ENCODE peak calls at places on chromosomes 16 and 17, in eight cellular contexts. One of them, this sample, is unnamed.

GRCh38 chr16:49703494-49703893 is 152.4 kb downstream of the ZNF423 start:
- DNase-seq in D721Med: no peak
- DNase-seq in mesendoderm: no peak
- DNase-seq in cardiac muscle cell: no peak
- DNase-seq in H9: no peak
- DNase-seq in transverse colon: no peak
- DNase-seq in heart right ventricle: no peak
- DNase-seq in stimulated activated CD4-positive, alpha-beta T cell treated with anti-CD3 and anti-CD28 coated beads, TNF-alpha, amount 100 ng/mL, for 48 hours: no peak
- DNase-seq in this sample: no peak

GRCh38 chr17:57697891-57698708 is 47.0 kb downstream of the CCDC182 start:
- DNase-seq in D721Med: no peak
- DNase-seq in cardiac muscle cell: no peak
- DNase-seq in H9: no peak
- DNase-seq in stimulated activated CD4-positive, alpha-beta T cell treated with anti-CD3 and anti-CD28 coated beads, TNF-alpha, amount 100 ng/mL, for 48 hours: no peak
- DNase-seq in transverse colon: no peak
- DNase-seq in heart right ventricle: no peak
- DNase-seq in mesendoderm: peak; percentile 75
- DNase-seq in this sample: no peak

GRCh38 chr17:71496552-71496951 is 624.3 kb upstream of the SOX9 start:
- DNase-seq in cardiac muscle cell: no peak
- DNase-seq in transverse colon: no peak
- DNase-seq in stimulated activated CD4-positive, alpha-beta T cell treated with anti-CD3 and anti-CD28 coated beads, TNF-alpha, amount 100 ng/mL, for 48 hours: no peak
- DNase-seq in D721Med: no peak
- DNase-seq in H9: no peak
- DNase-seq in heart right ventricle: no peak
- DNase-seq in mesendoderm: no peak
- DNase-seq in this sample: no peak

GRCh38 chr17:48207776-48208175 is 100.2 kb downstream of the SNX11 start:
- DNase-seq in cardiac muscle cell: no peak
- DNase-seq in transverse colon: no peak
- DNase-seq in H9: no peak
- DNase-seq in stimulated activated CD4-positive, alpha-beta T cell treated with anti-CD3 and anti-CD28 coated beads, TNF-alpha, amount 100 ng/mL, for 48 hours: no peak
- DNase-seq in heart right ventricle: no peak
- DNase-seq in mesendoderm: no peak
- DNase-seq in D721Med: no peak
- DNase-seq in this sample: no peak

GRCh38 chr16:65178151-65178550 is 56.3 kb upstream of the CDH11 start:
- DNase-seq in mesendoderm: no peak
- DNase-seq in H9: no peak
- DNase-seq in heart right ventricle: no peak
- DNase-seq in cardiac muscle cell: peak; percentile 13
- DNase-seq in stimulated activated CD4-positive, alpha-beta T cell treated with anti-CD3 and anti-CD28 coated beads, TNF-alpha, amount 100 ng/mL, for 48 hours: no peak
- DNase-seq in transverse colon: no peak
- DNase-seq in D721Med: no peak
- DNase-seq in this sample: no peak

GRCh38 chr17:189444-189843 is 8.0 kb upstream of the DOC2B start:
- DNase-seq in transverse colon: no peak
- DNase-seq in heart right ventricle: no peak
- DNase-seq in D721Med: no peak
- DNase-seq in stimulated activated CD4-positive, alpha-beta T cell treated with anti-CD3 and anti-CD28 coated beads, TNF-alpha, amount 100 ng/mL, for 48 hours: no peak
- DNase-seq in cardiac muscle cell: no peak
- DNase-seq in mesendoderm: no peak
- DNase-seq in H9: no peak
- DNase-seq in this sample: no peak

GRCh38 chr17:75896360-75897075 is at the start of gene TRIM65:
- DNase-seq in transverse colon: peak; percentile 88
- DNase-seq in cardiac muscle cell: peak; percentile 82
- DNase-seq in mesendoderm: peak; percentile 88
- DNase-seq in heart right ventricle: peak; percentile 85
- DNase-seq in D721Med: peak; percentile 92
- DNase-seq in stimulated activated CD4-positive, alpha-beta T cell treated with anti-CD3 and anti-CD28 coated beads, TNF-alpha, amount 100 ng/mL, for 48 hours: peak; percentile 68
- DNase-seq in H9: peak; percentile 88
- DNase-seq in this sample: peak; percentile 99

GRCh38 chr16:88382491-88383400 is at the start of gene ZNF469:
- DNase-seq in H9: no peak
- DNase-seq in D721Med: no peak
- DNase-seq in cardiac muscle cell: peak; percentile 50
- DNase-seq in stimulated activated CD4-positive, alpha-beta T cell treated with anti-CD3 and anti-CD28 coated beads, TNF-alpha, amount 100 ng/mL, for 48 hours: no peak
- DNase-seq in heart right ventricle: no peak
- DNase-seq in transverse colon: no peak
- DNase-seq in mesendoderm: no peak
- DNase-seq in this sample: peak; percentile 93

GRCh38 chr16:54511181-54511731 is 224.7 kb upstream of the IRX3 start:
- DNase-seq in heart right ventricle: no peak
- DNase-seq in H9: no peak
- DNase-seq in D721Med: no peak
- DNase-seq in transverse colon: no peak
- DNase-seq in stimulated activated CD4-positive, alpha-beta T cell treated with anti-CD3 and anti-CD28 coated beads, TNF-alpha, amount 100 ng/mL, for 48 hours: no peak
- DNase-seq in mesendoderm: peak; percentile 34
- DNase-seq in cardiac muscle cell: peak; percentile 59
- DNase-seq in this sample: no peak

GRCh38 chr16:69182730-69183416 is 4.1 kb upstream of the SNTB2 start:
- DNase-seq in D721Med: no peak
- DNase-seq in mesendoderm: no peak
- DNase-seq in H9: no peak
- DNase-seq in heart right ventricle: no peak
- DNase-seq in stimulated activated CD4-positive, alpha-beta T cell treated with anti-CD3 and anti-CD28 coated beads, TNF-alpha, amount 100 ng/mL, for 48 hours: no peak
- DNase-seq in cardiac muscle cell: no peak
- DNase-seq in transverse colon: no peak
- DNase-seq in this sample: no peak

GRCh38 chr17:41532947-41533570 is 5.0 kb upstream of the KRT19 start:
- DNase-seq in H9: no peak
- DNase-seq in cardiac muscle cell: no peak
- DNase-seq in transverse colon: no peak
- DNase-seq in D721Med: no peak
- DNase-seq in heart right ventricle: no peak
- DNase-seq in stimulated activated CD4-positive, alpha-beta T cell treated with anti-CD3 and anti-CD28 coated beads, TNF-alpha, amount 100 ng/mL, for 48 hours: no peak
- DNase-seq in mesendoderm: no peak
- DNase-seq in this sample: no peak

GRCh38 chr17:34572483-34572882 is 6.9 kb upstream of the TMEM132E start:
- DNase-seq in stimulated activated CD4-positive, alpha-beta T cell treated with anti-CD3 and anti-CD28 coated beads, TNF-alpha, amount 100 ng/mL, for 48 hours: no peak
- DNase-seq in mesendoderm: no peak
- DNase-seq in cardiac muscle cell: no peak
- DNase-seq in transverse colon: no peak
- DNase-seq in H9: no peak
- DNase-seq in heart right ventricle: no peak
- DNase-seq in D721Med: no peak
- DNase-seq in this sample: no peak

GRCh38 chr17:49696233-49696761 is 11.5 kb downstream of the SLC35B1 start:
- DNase-seq in transverse colon: no peak
- DNase-seq in stimulated activated CD4-positive, alpha-beta T cell treated with anti-CD3 and anti-CD28 coated beads, TNF-alpha, amount 100 ng/mL, for 48 hours: peak; percentile 52
- DNase-seq in cardiac muscle cell: no peak
- DNase-seq in H9: no peak
- DNase-seq in D721Med: no peak
- DNase-seq in heart right ventricle: no peak
- DNase-seq in mesendoderm: no peak
- DNase-seq in this sample: no peak

GRCh38 chr17:39573447-39574298 is 34.0 kb downstream of the NEUROD2 start:
- DNase-seq in H9: peak; percentile 83
- DNase-seq in stimulated activated CD4-positive, alpha-beta T cell treated with anti-CD3 and anti-CD28 coated beads, TNF-alpha, amount 100 ng/mL, for 48 hours: no peak
- DNase-seq in D721Med: peak; percentile 60
- DNase-seq in cardiac muscle cell: peak; percentile 81
- DNase-seq in heart right ventricle: peak; percentile 71
- DNase-seq in transverse colon: peak; percentile 69
- DNase-seq in mesendoderm: peak; percentile 73
- DNase-seq in this sample: peak; percentile 97

GRCh38 chr17:81927145-81927652 is 336 bp downstream of the MAFG start:
- DNase-seq in mesendoderm: no peak
- DNase-seq in H9: no peak
- DNase-seq in heart right ventricle: no peak
- DNase-seq in D721Med: no peak
- DNase-seq in cardiac muscle cell: no peak
- DNase-seq in stimulated activated CD4-positive, alpha-beta T cell treated with anti-CD3 and anti-CD28 coated beads, TNF-alpha, amount 100 ng/mL, for 48 hours: no peak
- DNase-seq in transverse colon: no peak
- DNase-seq in this sample: no peak

GRCh38 chr17:77704048-77704815 is 254.3 kb upstream of the TNRC6C start:
- DNase-seq in H9: peak; percentile 14
- DNase-seq in stimulated activated CD4-positive, alpha-beta T cell treated with anti-CD3 and anti-CD28 coated beads, TNF-alpha, amount 100 ng/mL, for 48 hours: no peak
- DNase-seq in heart right ventricle: no peak
- DNase-seq in D721Med: no peak
- DNase-seq in transverse colon: no peak
- DNase-seq in cardiac muscle cell: no peak
- DNase-seq in mesendoderm: no peak
- DNase-seq in this sample: no peak

GRCh38 chr16:14111713-14112538 is 40.8 kb downstream of the MRTFB start:
- DNase-seq in mesendoderm: no peak
- DNase-seq in D721Med: no peak
- DNase-seq in stimulated activated CD4-positive, alpha-beta T cell treated with anti-CD3 and anti-CD28 coated beads, TNF-alpha, amount 100 ng/mL, for 48 hours: no peak
- DNase-seq in cardiac muscle cell: peak; percentile 42
- DNase-seq in H9: no peak
- DNase-seq in transverse colon: peak; percentile 71
- DNase-seq in heart right ventricle: peak; percentile 59
- DNase-seq in this sample: no peak

GRCh38 chr16:78749745-78750268 is 650.4 kb downstream of the WWOX start:
- DNase-seq in stimulated activated CD4-positive, alpha-beta T cell treated with anti-CD3 and anti-CD28 coated beads, TNF-alpha, amount 100 ng/mL, for 48 hours: no peak
- DNase-seq in D721Med: no peak
- DNase-seq in H9: no peak
- DNase-seq in cardiac muscle cell: no peak
- DNase-seq in mesendoderm: no peak
- DNase-seq in transverse colon: no peak
- DNase-seq in heart right ventricle: no peak
- DNase-seq in this sample: no peak

GRCh38 chr17:1012823-1013728 is 16.1 kb downstream of the TIMM22 start:
- DNase-seq in cardiac muscle cell: no peak
- DNase-seq in transverse colon: no peak
- DNase-seq in D721Med: no peak
- DNase-seq in heart right ventricle: no peak
- DNase-seq in H9: no peak
- DNase-seq in mesendoderm: no peak
- DNase-seq in stimulated activated CD4-positive, alpha-beta T cell treated with anti-CD3 and anti-CD28 coated beads, TNF-alpha, amount 100 ng/mL, for 48 hours: no peak
- DNase-seq in this sample: no peak

GRCh38 chr17:34443832-34444469 is 80.9 kb upstream of the CCL1 start:
- DNase-seq in mesendoderm: peak; percentile 57
- DNase-seq in heart right ventricle: peak; percentile 25
- DNase-seq in cardiac muscle cell: no peak
- DNase-seq in stimulated activated CD4-positive, alpha-beta T cell treated with anti-CD3 and anti-CD28 coated beads, TNF-alpha, amount 100 ng/mL, for 48 hours: no peak
- DNase-seq in transverse colon: no peak
- DNase-seq in D721Med: no peak
- DNase-seq in H9: peak; percentile 71
- DNase-seq in this sample: peak; percentile 82

GRCh38 chr17:79026345-79027273 is 2.6 kb downstream of the C1QTNF1 start:
- DNase-seq in D721Med: no peak
- DNase-seq in heart right ventricle: no peak
- DNase-seq in stimulated activated CD4-positive, alpha-beta T cell treated with anti-CD3 and anti-CD28 coated beads, TNF-alpha, amount 100 ng/mL, for 48 hours: no peak
- DNase-seq in cardiac muscle cell: peak; percentile 85
- DNase-seq in mesendoderm: no peak
- DNase-seq in H9: no peak
- DNase-seq in transverse colon: peak; percentile 56
- DNase-seq in this sample: peak; percentile 37

GRCh38 chr17:77153487-77153886 is 12.7 kb downstream of the SEC14L1 start:
- DNase-seq in stimulated activated CD4-positive, alpha-beta T cell treated with anti-CD3 and anti-CD28 coated beads, TNF-alpha, amount 100 ng/mL, for 48 hours: no peak
- DNase-seq in mesendoderm: no peak
- DNase-seq in heart right ventricle: no peak
- DNase-seq in cardiac muscle cell: no peak
- DNase-seq in D721Med: no peak
- DNase-seq in transverse colon: no peak
- DNase-seq in H9: no peak
- DNase-seq in this sample: no peak

GRCh38 chr17:38730526-38731379 is 612 bp downstream of the CISD3 start:
- DNase-seq in stimulated activated CD4-positive, alpha-beta T cell treated with anti-CD3 and anti-CD28 coated beads, TNF-alpha, amount 100 ng/mL, for 48 hours: no peak
- DNase-seq in mesendoderm: peak; percentile 78
- DNase-seq in cardiac muscle cell: peak; percentile 70
- DNase-seq in transverse colon: peak; percentile 95
- DNase-seq in D721Med: no peak
- DNase-seq in heart right ventricle: peak; percentile 77
- DNase-seq in H9: peak; percentile 76
- DNase-seq in this sample: peak; percentile 78

This sample was measured in H7.